ENCODE peak calls at places on chromosomes 4 and X, in six cellular contexts. One of them, this sample, is unnamed.

GRCh38 chr4:11228575-11228974 is 200.1 kb downstream of the HS3ST1 start:
- DNase-seq in mesenchymal stem cell: no peak
- DNase-seq in H1: no peak
- DNase-seq in trophoblast cell: peak; percentile 84
- DNase-seq in IMR-90: no peak
- DNase-seq in neuronal stem cell: no peak
- DNase-seq in this sample: no peak

GRCh38 chr4:68817386-68817785 is 1.6 kb downstream of the UGT2B10 start:
- DNase-seq in H1: no peak
- DNase-seq in mesenchymal stem cell: no peak
- DNase-seq in trophoblast cell: no peak
- DNase-seq in neuronal stem cell: no peak
- DNase-seq in IMR-90: no peak
- DNase-seq in this sample: no peak

GRCh38 chr4:152494020-152494419 is 41.9 kb downstream of the FBXW7 start:
- DNase-seq in neuronal stem cell: no peak
- DNase-seq in IMR-90: no peak
- DNase-seq in mesenchymal stem cell: no peak
- DNase-seq in trophoblast cell: no peak
- DNase-seq in H1: no peak
- DNase-seq in this sample: no peak

GRCh38 chr4:110231869-110232268 is 33.5 kb upstream of the ELOVL6 start:
- DNase-seq in IMR-90: no peak
- DNase-seq in H1: no peak
- DNase-seq in neuronal stem cell: no peak
- DNase-seq in trophoblast cell: no peak
- DNase-seq in mesenchymal stem cell: no peak
- DNase-seq in this sample: no peak

GRCh38 chr4:73573794-73574528 is 46.3 kb downstream of the RASSF6 start:
- DNase-seq in mesenchymal stem cell: peak; percentile 83
- DNase-seq in neuronal stem cell: peak; percentile 84
- DNase-seq in H1: peak; percentile 75
- DNase-seq in IMR-90: peak; percentile 82
- DNase-seq in trophoblast cell: peak; percentile 89
- DNase-seq in this sample: peak; percentile 91

GRCh38 chr4:140644470-140645185 is 75.9 kb upstream of the UCP1 start:
- DNase-seq in neuronal stem cell: no peak
- DNase-seq in IMR-90: no peak
- DNase-seq in H1: no peak
- DNase-seq in mesenchymal stem cell: no peak
- DNase-seq in trophoblast cell: no peak
- DNase-seq in this sample: no peak

GRCh38 chr4:124334119-124334518 is 378.4 kb downstream of the ANKRD50 start:
- DNase-seq in trophoblast cell: peak; percentile 88
- DNase-seq in mesenchymal stem cell: peak; percentile 93
- DNase-seq in neuronal stem cell: peak; percentile 39
- DNase-seq in H1: no peak
- DNase-seq in IMR-90: peak; percentile 89
- DNase-seq in this sample: no peak

GRCh38 chr4:7665321-7665720 is 230.6 kb upstream of the PSAPL1 start:
- DNase-seq in IMR-90: no peak
- DNase-seq in H1: no peak
- DNase-seq in trophoblast cell: no peak
- DNase-seq in mesenchymal stem cell: no peak
- DNase-seq in neuronal stem cell: no peak
- DNase-seq in this sample: no peak

GRCh38 chr4:114041117-114041475 is 61.6 kb upstream of the ARSJ start:
- DNase-seq in IMR-90: peak; percentile 57
- DNase-seq in neuronal stem cell: no peak
- DNase-seq in mesenchymal stem cell: no peak
- DNase-seq in trophoblast cell: peak; percentile 81
- DNase-seq in H1: no peak
- DNase-seq in this sample: no peak

GRCh38 chrX:154775611-154776349 is 13.1 kb downstream of the DKC1 start:
- DNase-seq in trophoblast cell: no peak
- DNase-seq in H1: no peak
- DNase-seq in mesenchymal stem cell: no peak
- DNase-seq in IMR-90: peak; percentile 45
- DNase-seq in neuronal stem cell: no peak
- DNase-seq in this sample: no peak

GRCh38 chr4:15396157-15396800 is 31.6 kb upstream of the C1QTNF7 start:
- DNase-seq in mesenchymal stem cell: peak; percentile 50
- DNase-seq in IMR-90: peak; percentile 48
- DNase-seq in neuronal stem cell: peak; percentile 38
- DNase-seq in H1: peak; percentile 80
- DNase-seq in trophoblast cell: peak; percentile 75
- DNase-seq in this sample: peak; percentile 76

GRCh38 chr4:1136028-1136427 is 22.7 kb upstream of the RNF212 start:
- DNase-seq in mesenchymal stem cell: peak; percentile 37
- DNase-seq in IMR-90: no peak
- DNase-seq in trophoblast cell: no peak
- DNase-seq in H1: no peak
- DNase-seq in neuronal stem cell: no peak
- DNase-seq in this sample: no peak

GRCh38 chrX:150898343-150899190 is at the start of gene CD99L2:
- DNase-seq in H1: peak; percentile 93
- DNase-seq in mesenchymal stem cell: peak; percentile 84
- DNase-seq in trophoblast cell: peak; percentile 87
- DNase-seq in neuronal stem cell: peak; percentile 76
- DNase-seq in IMR-90: peak; percentile 78
- DNase-seq in this sample: peak; percentile 89

GRCh38 chr4:10180927-10181744 is 64.5 kb upstream of the WDR1 start:
- DNase-seq in H1: no peak
- DNase-seq in neuronal stem cell: no peak
- DNase-seq in IMR-90: peak; percentile 51
- DNase-seq in trophoblast cell: peak; percentile 60
- DNase-seq in mesenchymal stem cell: no peak
- DNase-seq in this sample: no peak

GRCh38 chr4:185591679-185592141 is 56.4 kb upstream of the PDLIM3 start:
- DNase-seq in H1: no peak
- DNase-seq in neuronal stem cell: no peak
- DNase-seq in trophoblast cell: peak; percentile 76
- DNase-seq in mesenchymal stem cell: peak; percentile 66
- DNase-seq in IMR-90: peak; percentile 29
- DNase-seq in this sample: no peak

GRCh38 chrX:119235872-119236598 is at the start of gene PGRMC1:
- DNase-seq in mesenchymal stem cell: peak; percentile 80
- DNase-seq in neuronal stem cell: peak; percentile 73
- DNase-seq in IMR-90: peak; percentile 64
- DNase-seq in H1: peak; percentile 82
- DNase-seq in trophoblast cell: peak; percentile 79
- DNase-seq in this sample: peak; percentile 87

GRCh38 chr4:7924163-7924562 is 15.5 kb downstream of the AFAP1 start:
- DNase-seq in H1: no peak
- DNase-seq in neuronal stem cell: no peak
- DNase-seq in mesenchymal stem cell: peak; percentile 57
- DNase-seq in IMR-90: no peak
- DNase-seq in trophoblast cell: peak; percentile 63
- DNase-seq in this sample: no peak

GRCh38 chr4:64538219-64538618 is 129.0 kb upstream of the TECRL start:
- DNase-seq in neuronal stem cell: no peak
- DNase-seq in trophoblast cell: peak; percentile 20
- DNase-seq in IMR-90: no peak
- DNase-seq in mesenchymal stem cell: no peak
- DNase-seq in H1: peak; percentile 62
- DNase-seq in this sample: peak; percentile 69

GRCh38 chr4:82099863-82100579 is 273.8 kb downstream of the HNRNPD start:
- DNase-seq in IMR-90: no peak
- DNase-seq in H1: no peak
- DNase-seq in neuronal stem cell: no peak
- DNase-seq in trophoblast cell: no peak
- DNase-seq in mesenchymal stem cell: no peak
- DNase-seq in this sample: no peak

GRCh38 chr4:81062001-81062400 is 31.5 kb downstream of the BMP3 start:
- DNase-seq in neuronal stem cell: no peak
- DNase-seq in H1: no peak
- DNase-seq in mesenchymal stem cell: no peak
- DNase-seq in trophoblast cell: no peak
- DNase-seq in IMR-90: peak; percentile 41
- DNase-seq in this sample: no peak

GRCh38 chr4:98474408-98474844 is 184.0 kb downstream of the TSPAN5 start:
- DNase-seq in H1: no peak
- DNase-seq in trophoblast cell: no peak
- DNase-seq in neuronal stem cell: no peak
- DNase-seq in IMR-90: peak; percentile 85
- DNase-seq in mesenchymal stem cell: peak; percentile 68
- DNase-seq in this sample: no peak

GRCh38 chr4:8129785-8130184 is 28.8 kb downstream of the ABLIM2 start:
- DNase-seq in IMR-90: no peak
- DNase-seq in H1: no peak
- DNase-seq in neuronal stem cell: no peak
- DNase-seq in trophoblast cell: no peak
- DNase-seq in mesenchymal stem cell: no peak
- DNase-seq in this sample: no peak

GRCh38 chr4:3673716-3674478 is 92.3 kb upstream of the ADRA2C start:
- DNase-seq in H1: no peak
- DNase-seq in mesenchymal stem cell: no peak
- DNase-seq in neuronal stem cell: no peak
- DNase-seq in trophoblast cell: no peak
- DNase-seq in IMR-90: no peak
- DNase-seq in this sample: no peak

GRCh38 chr4:98663226-98664006 is 5.0 kb upstream of the TSPAN5 start:
- DNase-seq in H1: no peak
- DNase-seq in trophoblast cell: no peak
- DNase-seq in neuronal stem cell: no peak
- DNase-seq in mesenchymal stem cell: no peak
- DNase-seq in IMR-90: no peak
- DNase-seq in this sample: no peak

GRCh38 chrX:111543212-111543762 is 31.8 kb downstream of the SERTM2 start:
- DNase-seq in H1: no peak
- DNase-seq in mesenchymal stem cell: no peak
- DNase-seq in neuronal stem cell: no peak
- DNase-seq in trophoblast cell: no peak
- DNase-seq in IMR-90: no peak
- DNase-seq in this sample: peak; percentile 46

GRCh38 chr4:48896845-48897244 is 9.7 kb downstream of the OCIAD2 start:
- DNase-seq in trophoblast cell: no peak
- DNase-seq in H1: no peak
- DNase-seq in mesenchymal stem cell: no peak
- DNase-seq in neuronal stem cell: no peak
- DNase-seq in IMR-90: no peak
- DNase-seq in this sample: no peak

GRCh38 chrX:45083314-45083713 is 117.4 kb downstream of the DIPK2B start:
- DNase-seq in neuronal stem cell: no peak
- DNase-seq in trophoblast cell: no peak
- DNase-seq in IMR-90: no peak
- DNase-seq in mesenchymal stem cell: no peak
- DNase-seq in H1: no peak
- DNase-seq in this sample: no peak
- H4K91ac ChIP-seq in neuronal stem cell: no peak overlapping the region
- H4K91ac ChIP-seq in trophoblast cell: no peak overlapping the region
- H4K91ac ChIP-seq in IMR-90: no peak overlapping the region
- H4K91ac ChIP-seq in mesenchymal stem cell: no peak overlapping the region
- H4K91ac ChIP-seq in H1: no peak overlapping the region
- H4K91ac ChIP-seq in this sample: no peak overlapping the region

DNA sequence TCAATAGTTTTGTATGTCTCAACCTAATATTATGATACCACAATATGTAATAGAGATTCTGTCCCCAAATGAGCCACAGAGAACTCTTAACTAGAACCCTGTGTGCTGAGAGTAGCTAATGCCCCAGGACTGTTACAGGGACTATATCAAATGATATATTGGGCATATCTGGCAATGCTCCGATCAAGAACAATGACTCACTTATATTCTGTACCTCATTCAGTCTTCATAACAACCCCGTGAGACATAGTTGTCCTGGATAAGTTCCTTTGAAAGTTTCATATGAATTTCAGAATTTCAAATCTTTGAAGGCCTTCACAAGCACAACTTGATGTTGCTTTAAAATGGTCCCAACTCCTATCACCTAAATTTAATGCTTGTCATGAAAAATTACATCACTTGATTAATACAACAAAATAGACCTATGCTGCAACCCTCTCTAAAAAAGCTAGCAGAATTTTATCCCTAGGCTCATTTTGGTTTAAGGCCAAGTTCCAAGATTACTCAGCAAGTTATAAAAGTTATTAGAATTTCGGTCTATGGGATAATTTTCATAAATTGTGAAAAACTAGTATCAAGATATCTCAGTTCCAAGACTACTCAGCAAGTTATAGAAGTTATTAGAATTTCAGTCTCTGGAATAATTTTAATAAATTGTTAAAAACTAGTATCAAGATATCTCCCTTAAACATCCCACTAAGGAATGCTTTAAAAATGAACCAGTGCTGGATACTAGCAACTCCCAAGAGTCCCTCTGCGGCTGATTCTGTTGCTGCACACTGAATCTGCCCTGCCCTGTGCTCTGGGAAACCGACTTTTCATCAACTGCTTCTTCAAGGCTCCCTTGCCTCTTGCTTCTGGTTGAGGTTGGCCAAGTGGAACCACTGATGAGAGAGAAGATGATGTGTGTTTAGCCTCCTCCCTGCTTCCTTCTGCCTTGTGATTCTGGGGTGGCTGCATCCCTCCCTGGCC is 6.0 kb upstream of the ANXA3 start:
- DNase-seq in trophoblast cell: no peak
- DNase-seq in IMR-90: peak; percentile 69
- DNase-seq in mesenchymal stem cell: no peak
- DNase-seq in neuronal stem cell: no peak
- DNase-seq in H1: no peak
- DNase-seq in this sample: no peak
- H4K8ac ChIP-seq in trophoblast cell: no peak overlapping the region
- H4K8ac ChIP-seq in IMR-90: peak overlapping the region; percentile 41
- H4K8ac ChIP-seq in mesenchymal stem cell: no peak overlapping the region
- H4K8ac ChIP-seq in neuronal stem cell: no peak overlapping the region
- H4K8ac ChIP-seq in H1: no peak overlapping the region
- H4K8ac ChIP-seq in this sample: no peak overlapping the region

GRCh38 chr4:147788791-147789190 is 56.9 kb downstream of the ARHGAP10 start:
- DNase-seq in neuronal stem cell: no peak
- DNase-seq in mesenchymal stem cell: no peak
- DNase-seq in IMR-90: peak; percentile 24
- DNase-seq in trophoblast cell: no peak
- DNase-seq in H1: no peak
- DNase-seq in this sample: no peak
- H3K4me1 ChIP-seq in neuronal stem cell: no peaks in the 10 kb centered on the region
- H3K4me1 ChIP-seq in mesenchymal stem cell: peaks cover 18% of the 10 kb centered on the region
- H3K4me1 ChIP-seq in IMR-90: peaks cover 21% of the 10 kb centered on the region
- H3K4me1 ChIP-seq in trophoblast cell: peaks cover 13% of the 10 kb centered on the region
- H3K4me1 ChIP-seq in H1: no peaks in the 10 kb centered on the region
- H3K4me1 ChIP-seq in this sample: no peaks in the 10 kb centered on the region

DNA sequence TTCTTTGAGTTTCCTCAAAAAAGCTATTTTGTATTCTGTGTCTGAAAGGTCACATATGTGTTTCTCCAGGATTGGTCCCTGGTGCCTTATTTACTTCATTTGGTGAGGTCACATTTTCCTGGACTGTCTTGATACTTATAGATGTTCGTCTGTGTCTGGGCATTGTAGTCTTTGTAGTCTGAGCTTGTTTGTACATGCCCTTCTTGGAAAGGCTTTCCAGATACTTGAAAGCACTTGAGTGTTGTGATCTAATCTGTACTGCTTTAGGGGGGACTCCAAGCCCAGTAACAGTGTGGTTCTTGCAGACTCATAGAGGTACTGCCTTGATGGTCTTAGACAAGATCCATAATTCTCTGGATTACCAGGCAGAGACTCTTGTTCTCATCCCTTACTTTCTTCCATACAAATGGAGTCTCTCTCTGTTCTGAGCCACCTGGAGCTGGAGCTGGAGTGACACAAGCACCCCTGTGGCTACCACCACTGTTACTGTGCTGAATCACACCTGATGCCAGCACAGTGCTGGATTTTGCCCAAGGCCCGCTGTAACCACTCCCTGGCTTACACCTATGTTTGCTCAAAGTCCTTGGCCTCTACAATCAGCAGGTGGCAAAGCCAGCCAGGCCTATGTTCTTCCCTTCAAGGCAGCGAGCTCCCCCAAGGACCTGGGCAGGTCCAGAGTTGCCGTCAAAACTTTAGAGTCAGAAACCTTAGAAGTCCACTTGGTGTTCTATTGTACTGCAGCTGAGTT is 72.3 kb upstream of the EFHC2 start:
- DNase-seq in H1: no peak
- DNase-seq in trophoblast cell: no peak
- DNase-seq in IMR-90: no peak
- DNase-seq in neuronal stem cell: no peak
- DNase-seq in mesenchymal stem cell: no peak
- DNase-seq in this sample: no peak
- H4K91ac ChIP-seq in H1: no peak overlapping the region
- H4K91ac ChIP-seq in trophoblast cell: no peak overlapping the region
- H4K91ac ChIP-seq in IMR-90: no peak overlapping the region
- H4K91ac ChIP-seq in neuronal stem cell: no peak overlapping the region
- H4K91ac ChIP-seq in mesenchymal stem cell: no peak overlapping the region
- H4K91ac ChIP-seq in this sample: no peak overlapping the region

This sample was measured in H9.